ENCODE peak calls at places on chromosomes 16 and 17, in eight cellular contexts. One of them, this sample, is unnamed.

GRCh38 chr17:63433746-63434591 is 12.1 kb downstream of the CYB561 start:
- DNase-seq in adipocyte: peak
- DNase-seq in GM13976: no peak
- DNase-seq in EH: peak
- DNase-seq in DMS 273 treated with DMSO at 0.1 percent for 48 hours: no peak
- DNase-seq in DMS153: no peak
- DNase-seq in SW 1271: no peak
- DNase-seq in NCI-H774: no peak
- DNase-seq in this sample: no peak

GRCh38 chr16:9484901-9485300 is 393.5 kb downstream of the HAPSTR1 start:
- DNase-seq in adipocyte: no peak
- DNase-seq in GM13976: no peak
- DNase-seq in EH: no peak
- DNase-seq in DMS 273 treated with DMSO at 0.1 percent for 48 hours: no peak
- DNase-seq in DMS153: no peak
- DNase-seq in SW 1271: no peak
- DNase-seq in NCI-H774: no peak
- DNase-seq in this sample: no peak

GRCh38 chr17:73733527-73733926 is 89.3 kb upstream of the SDK2 start:
- DNase-seq in adipocyte: no peak
- DNase-seq in GM13976: no peak
- DNase-seq in EH: no peak
- DNase-seq in DMS 273 treated with DMSO at 0.1 percent for 48 hours: no peak
- DNase-seq in DMS153: no peak
- DNase-seq in SW 1271: no peak
- DNase-seq in NCI-H774: no peak
- DNase-seq in this sample: no peak

GRCh38 chr16:10756574-10756973 is 12.9 kb downstream of the NUBP1 start:
- DNase-seq in adipocyte: no peak
- DNase-seq in GM13976: no peak
- DNase-seq in EH: peak
- DNase-seq in DMS 273 treated with DMSO at 0.1 percent for 48 hours: no peak
- DNase-seq in DMS153: no peak
- DNase-seq in SW 1271: no peak
- DNase-seq in NCI-H774: no peak
- DNase-seq in this sample: no peak

GRCh38 chr16:72837846-72838661 is 209.9 kb downstream of the ZFHX3 start:
- DNase-seq in adipocyte: no peak
- DNase-seq in GM13976: no peak
- DNase-seq in EH: no peak
- DNase-seq in DMS 273 treated with DMSO at 0.1 percent for 48 hours: no peak
- DNase-seq in DMS153: no peak
- DNase-seq in SW 1271: no peak
- DNase-seq in NCI-H774: no peak
- DNase-seq in this sample: no peak

GRCh38 chr17:7217113-7217987 is 2.3 kb downstream of the DLG4 start:
- DNase-seq in adipocyte: peak
- DNase-seq in GM13976: peak
- DNase-seq in EH: peak
- DNase-seq in DMS 273 treated with DMSO at 0.1 percent for 48 hours: no peak
- DNase-seq in DMS153: no peak
- DNase-seq in SW 1271: peak
- DNase-seq in NCI-H774: no peak
- DNase-seq in this sample: peak

GRCh38 chr17:48663134-48663924 is 37.2 kb upstream of the HOXB9 start:
- DNase-seq in adipocyte: no peak
- DNase-seq in GM13976: no peak
- DNase-seq in EH: no peak
- DNase-seq in DMS 273 treated with DMSO at 0.1 percent for 48 hours: no peak
- DNase-seq in DMS153: no peak
- DNase-seq in SW 1271: no peak
- DNase-seq in NCI-H774: no peak
- DNase-seq in this sample: peak

GRCh38 chr17:15885770-15886169 is 59.2 kb upstream of the ADORA2B start:
- DNase-seq in adipocyte: no peak
- DNase-seq in GM13976: no peak
- DNase-seq in EH: peak
- DNase-seq in DMS 273 treated with DMSO at 0.1 percent for 48 hours: no peak
- DNase-seq in DMS153: no peak
- DNase-seq in SW 1271: no peak
- DNase-seq in NCI-H774: no peak
- DNase-seq in this sample: no peak

GRCh38 chr16:66574081-66574480 is 5.2 kb upstream of the CMTM2 start:
- DNase-seq in adipocyte: no peak
- DNase-seq in GM13976: no peak
- DNase-seq in EH: no peak
- DNase-seq in DMS 273 treated with DMSO at 0.1 percent for 48 hours: no peak
- DNase-seq in DMS153: no peak
- DNase-seq in SW 1271: no peak
- DNase-seq in NCI-H774: no peak
- DNase-seq in this sample: no peak

GRCh38 chr16:73058221-73058615 is 10.3 kb upstream of the ZFHX3 start:
- DNase-seq in adipocyte: peak
- DNase-seq in GM13976: peak
- DNase-seq in EH: peak
- DNase-seq in DMS 273 treated with DMSO at 0.1 percent for 48 hours: no peak
- DNase-seq in DMS153: no peak
- DNase-seq in SW 1271: no peak
- DNase-seq in NCI-H774: no peak
- DNase-seq in this sample: peak

GRCh38 chr16:57092786-57093301 is 461 bp downstream of the CPNE2 start:
- DNase-seq in adipocyte: peak
- DNase-seq in GM13976: peak
- DNase-seq in EH: peak
- DNase-seq in DMS 273 treated with DMSO at 0.1 percent for 48 hours: no peak
- DNase-seq in DMS153: no peak
- DNase-seq in SW 1271: no peak
- DNase-seq in NCI-H774: no peak
- DNase-seq in this sample: peak

GRCh38 chr16:81524382-81524781 is 79.8 kb downstream of the CMIP start:
- DNase-seq in adipocyte: no peak
- DNase-seq in GM13976: no peak
- DNase-seq in EH: no peak
- DNase-seq in DMS 273 treated with DMSO at 0.1 percent for 48 hours: no peak
- DNase-seq in DMS153: no peak
- DNase-seq in SW 1271: no peak
- DNase-seq in NCI-H774: no peak
- DNase-seq in this sample: no peak

GRCh38 chr17:78547035-78547434 is 30.2 kb downstream of the DNAH17 start:
- DNase-seq in adipocyte: no peak
- DNase-seq in GM13976: no peak
- DNase-seq in EH: no peak
- DNase-seq in DMS 273 treated with DMSO at 0.1 percent for 48 hours: no peak
- DNase-seq in DMS153: no peak
- DNase-seq in SW 1271: no peak
- DNase-seq in NCI-H774: no peak
- DNase-seq in this sample: no peak

GRCh38 chr16:17386229-17386628 is 84.5 kb downstream of the XYLT1 start:
- DNase-seq in adipocyte: no peak
- DNase-seq in GM13976: no peak
- DNase-seq in EH: no peak
- DNase-seq in DMS 273 treated with DMSO at 0.1 percent for 48 hours: no peak
- DNase-seq in DMS153: no peak
- DNase-seq in SW 1271: no peak
- DNase-seq in NCI-H774: no peak
- DNase-seq in this sample: no peak

GRCh38 chr17:76232342-76232741 is 8.0 kb downstream of the RNF157 start:
- DNase-seq in adipocyte: peak
- DNase-seq in GM13976: no peak
- DNase-seq in EH: peak
- DNase-seq in DMS 273 treated with DMSO at 0.1 percent for 48 hours: no peak
- DNase-seq in DMS153: no peak
- DNase-seq in SW 1271: no peak
- DNase-seq in NCI-H774: no peak
- DNase-seq in this sample: no peak

GRCh38 chr17:4948997-4949320 is 629 bp upstream of the PFN1 start:
- DNase-seq in adipocyte: peak
- DNase-seq in GM13976: peak
- DNase-seq in EH: peak
- DNase-seq in DMS 273 treated with DMSO at 0.1 percent for 48 hours: peak
- DNase-seq in DMS153: peak
- DNase-seq in SW 1271: peak
- DNase-seq in NCI-H774: peak
- DNase-seq in this sample: no peak

GRCh38 chr17:21019976-21020575 is 22.7 kb downstream of the USP22 start:
- DNase-seq in adipocyte: no peak
- DNase-seq in GM13976: no peak
- DNase-seq in EH: peak
- DNase-seq in DMS 273 treated with DMSO at 0.1 percent for 48 hours: no peak
- DNase-seq in DMS153: no peak
- DNase-seq in SW 1271: no peak
- DNase-seq in NCI-H774: no peak
- DNase-seq in this sample: peak

This sample was measured in NCI-H526.